ENCODE peak calls at places on chromosomes 13 and 19, in seven cellular contexts. H is NCI-H748 treated with DMSO at 0.1 percent for 48 hours, X is NCI-H2227 treated with DMSO at 0.1 percent for 48 hours, J is IMR-90, Y is kidney, B is adipocyte, F is GM20000. L is an unnamed sample.

GRCh38 chr13:22091222-22091970 is 420.5 kb downstream of the FGF9 start:
- DNase-seq in H (no peak), X (no peak), J (peak), Y (no peak), B (no peak), F (no peak), L (no peak)

GRCh38 chr19:516884-517424 is 9.7 kb downstream of the TPGS1 start:
- DNase-seq in H (no peak), X (no peak), J (no peak), Y (no peak), B (no peak), F (no peak), L (no peak)

GRCh38 chr13:29537736-29538624 is 57.5 kb downstream of the SLC7A1 start:
- DNase-seq in H (no peak), X (no peak), J (no peak), Y (no peak), B (no peak), F (no peak), L (no peak)

GRCh38 chr19:41298327-41298964 is 11.5 kb upstream of the CCDC97 start:
- DNase-seq in H (no peak), X (peak), J (peak), Y (peak), B (peak), F (no peak), L (no peak)

GRCh38 chr13:97125810-97126738 is 96.1 kb upstream of the MBNL2 start:
- DNase-seq in H (no peak), X (peak), J (peak), Y (no peak), B (peak), F (peak), L (peak)

GRCh38 chr13:109919715-109920375 is 133.5 kb upstream of the IRS2 start:
- DNase-seq in H (no peak), X (no peak), J (peak), Y (no peak), B (peak), F (no peak), L (no peak)

GRCh38 chr13:65946387-65946786 is 1283.7 kb downstream of the PCDH9 start:
- DNase-seq in H (no peak), X (no peak), J (no peak), Y (no peak), B (no peak), F (no peak), L (no peak)

GRCh38 chr19:17687857-17688784 is at the start of gene UNC13A:
- DNase-seq in H (peak), X (peak), J (peak), Y (peak), B (peak), F (peak), L (peak)

GRCh38 chr13:99432637-99433542 is 68.4 kb upstream of the TM9SF2 start:
- DNase-seq in H (no peak), X (no peak), J (peak), Y (peak), B (peak), F (peak), L (peak)

GRCh38 chr19:37914908-37915307 is 7.9 kb downstream of the SIPA1L3 start:
- DNase-seq in H (no peak), X (no peak), J (no peak), Y (no peak), B (no peak), F (peak), L (peak)

GRCh38 chr13:50365300-50365682 is 350.0 kb downstream of the KCNRG start:
- DNase-seq in H (no peak), X (no peak), J (no peak), Y (no peak), B (no peak), F (no peak), L (no peak)

GRCh38 chr19:42254083-42254849 is 662 bp downstream of the ERF start:
- DNase-seq in H (no peak), X (peak), J (peak), Y (peak), B (peak), F (peak), L (peak)

GRCh38 chr13:27012482-27013197 is 159.0 kb downstream of the USP12 start:
- DNase-seq in H (no peak), X (no peak), J (peak), Y (no peak), B (peak), F (no peak), L (no peak)

GRCh38 chr13:113337976-113338375 is 26.0 kb downstream of the GRTP1 start:
- DNase-seq in H (no peak), X (no peak), J (no peak), Y (peak), B (no peak), F (no peak), L (no peak)

GRCh38 chr19:10013834-10014618 is 743 bp downstream of the RDH8 start:
- DNase-seq in H (no peak), X (peak), J (no peak), Y (no peak), B (no peak), F (no peak), L (no peak)

GRCh38 chr13:98044301-98044700 is 90.8 kb downstream of the IPO5 start:
- DNase-seq in H (no peak), X (no peak), J (no peak), Y (no peak), B (no peak), F (no peak), L (no peak)

GRCh38 chr13:59354665-59355064 is 809.1 kb downstream of the DIAPH3 start:
- DNase-seq in H (no peak), X (no peak), J (no peak), Y (no peak), B (no peak), F (no peak), L (no peak)

GRCh38 chr19:53388904-53389303 is 6.0 kb upstream of the ZNF765 start:
- DNase-seq in H (no peak), X (no peak), J (peak), Y (no peak), B (peak), F (no peak), L (no peak)

GRCh38 chr19:9848060-9848459 is 12.9 kb downstream of the PIN1 start:
- DNase-seq in H (no peak), X (peak), J (no peak), Y (no peak), B (peak), F (peak), L (peak)

L was measured in GM13976.